ENCODE peak calls at places on chromosome 1, in eight cellular contexts. L, Z, Y, V, A, G, B and H are unnamed samples.

GRCh38 chr1:7220007-7220406 is 434.8 kb downstream of the CAMTA1 start:
- DNase-seq in L (no peak), Z (no peak), Y (no peak), V (no peak), A (no peak), G (no peak), B (no peak), H (no peak)

GRCh38 chr1:226185153-226186036 is 1.1 kb downstream of the ACBD3 start:
- DNase-seq in L (no peak), Z (no peak), Y (no peak), V (peak), A (no peak), G (peak), B (no peak), H (no peak)

GRCh38 chr1:53069663-53070327 is 7.8 kb downstream of the PODN start:
- DNase-seq in L (peak), Z (no peak), Y (peak), V (no peak), A (peak), G (no peak), B (no peak), H (peak)

GRCh38 chr1:41328780-41329640 is 32.2 kb upstream of the FOXO6 start:
- DNase-seq in L (no peak), Z (no peak), Y (no peak), V (no peak), A (no peak), G (no peak), B (no peak), H (no peak)

GRCh38 chr1:162500805-162501204 is 3.2 kb downstream of the UHMK1 start:
- DNase-seq in L (no peak), Z (no peak), Y (no peak), V (peak), A (no peak), G (no peak), B (no peak), H (no peak)

GRCh38 chr1:62247391-62248168 is 52.9 kb downstream of the L1TD1 start:
- DNase-seq in L (no peak), Z (peak), Y (no peak), V (no peak), A (no peak), G (no peak), B (no peak), H (no peak)

GRCh38 chr1:153526132-153526543 is 9.7 kb downstream of the S100A6 start:
- DNase-seq in L (no peak), Z (no peak), Y (no peak), V (no peak), A (no peak), G (no peak), B (no peak), H (no peak)

GRCh38 chr1:114377356-114377755 is 133.6 kb downstream of the TRIM33 start:
- DNase-seq in L (no peak), Z (no peak), Y (no peak), V (no peak), A (no peak), G (no peak), B (no peak), H (no peak)

GRCh38 chr1:116571215-116571919 is 541 bp upstream of the CD58 start:
- DNase-seq in L (no peak), Z (no peak), Y (no peak), V (no peak), A (no peak), G (no peak), B (no peak), H (no peak)

GRCh38 chr1:69569281-69569970 is 1.7 kb downstream of the LRRC7 start:
- DNase-seq in L (no peak), Z (peak), Y (no peak), V (no peak), A (peak), G (no peak), B (no peak), H (peak)

GRCh38 chr1:233357595-233358446 is 30.3 kb downstream of the MAP3K21 start:
- DNase-seq in L (no peak), Z (no peak), Y (no peak), V (no peak), A (no peak), G (peak), B (no peak), H (peak)

GRCh38 chr1:186143521-186143920 is 231.5 kb downstream of the TPR start:
- DNase-seq in L (no peak), Z (no peak), Y (no peak), V (no peak), A (no peak), G (no peak), B (no peak), H (no peak)

GRCh38 chr1:161399257-161399998 is 31.8 kb upstream of the CFAP126 start:
- DNase-seq in L (peak), Z (peak), Y (peak), V (peak), A (peak), G (peak), B (peak), H (peak)

GRCh38 chr1:182791464-182792179 is 2.0 kb downstream of the NPL start:
- DNase-seq in L (no peak), Z (no peak), Y (no peak), V (no peak), A (no peak), G (no peak), B (no peak), H (no peak)

GRCh38 chr1:114854693-114855320 is at the start of gene SYCP1:
- DNase-seq in L (no peak), Z (no peak), Y (no peak), V (no peak), A (no peak), G (no peak), B (no peak), H (no peak)

GRCh38 chr1:99438656-99439055 is 174.4 kb downstream of the PLPPR4 start:
- DNase-seq in L (no peak), Z (no peak), Y (no peak), V (no peak), A (no peak), G (no peak), B (no peak), H (peak)